ENCODE peak calls at places on chromosomes 13 and 19, in four cellular contexts. N, S, C and V are unnamed samples.

GRCh38 chr19:38850231-38850975 is 617 bp upstream of the HNRNPL start:
- DNase-seq in S (peak), N (peak), C (peak), V (peak)

GRCh38 chr13:56352901-56353300 is 787.8 kb upstream of the PRR20A start:
- DNase-seq in N (no peak), S (no peak), C (no peak), V (no peak)

GRCh38 chr13:47092202-47092601 is 195.3 kb upstream of the HTR2A start:
- DNase-seq in C (no peak), N (no peak), S (no peak), V (no peak)

GRCh38 chr13:112664501-112665203 is 25.2 kb upstream of the ATP11A start:
- DNase-seq in S (no peak), N (no peak), C (no peak), V (no peak)

GRCh38 chr13:29503041-29503837 is 92.2 kb downstream of the SLC7A1 start:
- DNase-seq in N (no peak), S (no peak), C (no peak), V (no peak)

GRCh38 chr19:32863841-32864240 is 5.7 kb downstream of the SLC7A9 start:
- DNase-seq in S (no peak), N (no peak), C (no peak), V (no peak)

GRCh38 chr13:51758691-51759090 is 45.3 kb downstream of the DHRS12 start:
- DNase-seq in N (no peak), S (no peak), C (no peak), V (no peak)

GRCh38 chr13:40192516-40193257 is 473.8 kb downstream of the FOXO1 start:
- DNase-seq in C (no peak), N (peak), S (no peak), V (no peak)

GRCh38 chr13:52711277-52711676 is 28.3 kb downstream of the CNMD start:
- DNase-seq in N (no peak), C (no peak), S (no peak), V (no peak)

GRCh38 chr13:113187263-113187669 is 21.2 kb downstream of the PCID2 start:
- DNase-seq in C (peak), N (peak), S (peak), V (peak)

GRCh38 chr13:56351041-56351440 is 789.7 kb upstream of the PRR20A start:
- DNase-seq in S (no peak), C (no peak), N (no peak), V (no peak)

GRCh38 chr19:55372316-55373081 is 2.2 kb upstream of the IL11 start:
- DNase-seq in C (no peak), N (no peak), S (peak), V (no peak)

GRCh38 chr13:98785405-98785804 is 32.9 kb upstream of the SLC15A1 start:
- DNase-seq in C (no peak), S (no peak), N (no peak), V (no peak)

GRCh38 chr19:6235031-6235951 is 44.5 kb downstream of the MLLT1 start:
- DNase-seq in N (no peak), C (peak), S (no peak), V (no peak)

GRCh38 chr19:3479819-3480215 is 508 bp downstream of the SMIM24 start:
- DNase-seq in C (no peak), S (peak), N (no peak), V (no peak)

GRCh38 chr13:70390064-70390463 is 281.8 kb upstream of the KLHL1 start:
- DNase-seq in C (no peak), S (no peak), N (no peak), V (no peak)

GRCh38 chr19:6066661-6067646 is 43.3 kb downstream of the RFX2 start:
- DNase-seq in S (no peak), N (peak), C (peak), V (peak)

GRCh38 chr19:54164369-54165068 is 5.0 kb upstream of the LENG1 start:
- DNase-seq in S (peak), N (no peak), C (no peak), V (no peak)

GRCh38 chr19:7078007-7078406 is 8.5 kb downstream of the ZNF557 start:
- DNase-seq in N (no peak), S (no peak), C (no peak), V (no peak)

GRCh38 chr19:38685666-38686529 is 38.4 kb downstream of the ACTN4 start:
- DNase-seq in C (no peak), N (no peak), S (no peak), V (peak)

GRCh38 chr19:3055741-3056453 is 6.4 kb downstream of the TLE5 start:
- DNase-seq in C (no peak), N (peak), S (no peak), V (no peak)

GRCh38 chr13:106052200-106052767 is 483.2 kb downstream of the EFNB2 start:
- DNase-seq in C (no peak), S (no peak), N (no peak), V (no peak)

GRCh38 chr19:34345934-34346333 is 19.1 kb upstream of the GPI start:
- DNase-seq in C (peak), S (peak), N (peak), V (peak)

GRCh38 chr19:39199025-39199424 is 2.3 kb downstream of the NCCRP1 start:
- DNase-seq in C (no peak), N (no peak), S (no peak), V (no peak)

GRCh38 chr19:42478765-42479307 is 36.1 kb upstream of the CXCL17 start:
- DNase-seq in S (no peak), C (no peak), N (no peak), V (no peak)

GRCh38 chr13:60260440-60260839 is 96.7 kb upstream of the DIAPH3 start:
- DNase-seq in N (no peak), S (no peak), C (no peak), V (no peak)

GRCh38 chr19:18763674-18764590 is 27.2 kb downstream of the COMP start:
- DNase-seq in S (no peak), N (peak), C (no peak), V (no peak)

GRCh38 chr19:42191855-42192254 is 25.6 kb downstream of the DEDD2 start:
- DNase-seq in S (peak), C (no peak), N (no peak), V (no peak)

GRCh38 chr13:33480561-33480960 is 195.0 kb upstream of the STARD13 start:
- DNase-seq in S (no peak), C (no peak), N (no peak), V (no peak)

GRCh38 chr13:73809561-73809960 is 324.6 kb downstream of the KLF12 start:
- DNase-seq in C (no peak), S (no peak), N (no peak), V (no peak)

GRCh38 chr19:54696117-54696548 is 28.1 kb upstream of the KIR3DL3 start:
- DNase-seq in S (no peak), N (no peak), C (no peak), V (no peak)

GRCh38 chr13:44368062-44368591 is 5.5 kb upstream of the SERP2 start:
- DNase-seq in C (no peak), N (no peak), S (no peak), V (no peak)

GRCh38 chr19:3509566-3509989 is 3.5 kb downstream of the FZR1 start:
- DNase-seq in N (no peak), S (peak), C (no peak), V (no peak)